ENCODE peak calls at places on chromosomes 2 and 18, in eight cellular contexts. X, L, F, H, C, Z, A and W are unnamed samples.

GRCh38 chr2:98457045-98457696 is 12.5 kb downstream of the INPP4A start:
- DNase-seq in X (peak), L (peak), F (peak), H (no peak), C (peak), Z (no peak), A (peak), W (peak)

GRCh38 chr2:43075054-43075593 is 151.3 kb downstream of the ZFP36L2 start:
- DNase-seq in X (peak), L (peak), F (peak), H (no peak), C (peak), Z (peak), A (peak), W (peak)

GRCh38 chr2:23554054-23554697 is 169.2 kb downstream of the KLHL29 start:
- DNase-seq in X (peak), L (no peak), F (no peak), H (no peak), C (no peak), Z (peak), A (no peak), W (no peak)

GRCh38 chr2:57080035-57080434 is 896.2 kb downstream of the CCDC85A start:
- DNase-seq in X (no peak), L (peak), F (no peak), H (no peak), C (no peak), Z (no peak), A (peak), W (peak)

GRCh38 chr2:1556776-1557466 is 143.7 kb downstream of the TPO start:
- DNase-seq in X (peak), L (peak), F (no peak), H (no peak), C (peak), Z (no peak), A (peak), W (peak)

GRCh38 chr2:226247289-226248275 is 552.0 kb downstream of the IRS1 start:
- DNase-seq in X (peak), L (peak), F (no peak), H (no peak), C (peak), Z (no peak), A (peak), W (peak)

GRCh38 chr2:1856481-1856880 is 112.2 kb upstream of the PXDN start:
- DNase-seq in X (no peak), L (no peak), F (no peak), H (no peak), C (no peak), Z (no peak), A (no peak), W (no peak)

GRCh38 chr2:168348076-168348475 is 100.7 kb upstream of the STK39 start:
- DNase-seq in X (peak), L (peak), F (peak), H (peak), C (peak), Z (no peak), A (peak), W (peak)

GRCh38 chr2:17912266-17912691 is 33.8 kb downstream of the KCNS3 start:
- DNase-seq in X (no peak), L (no peak), F (no peak), H (no peak), C (no peak), Z (no peak), A (no peak), W (no peak)

GRCh38 chr2:65371094-65371474 is 61.3 kb downstream of the SPRED2 start:
- DNase-seq in X (no peak), L (no peak), F (no peak), H (no peak), C (no peak), Z (no peak), A (no peak), W (no peak)

GRCh38 chr2:18077724-18078123 is 199.3 kb downstream of the KCNS3 start:
- DNase-seq in X (peak), L (peak), F (peak), H (no peak), C (peak), Z (no peak), A (no peak), W (peak)

GRCh38 chr2:57698935-57699449 is 347.6 kb upstream of the VRK2 start:
- DNase-seq in X (no peak), L (no peak), F (no peak), H (no peak), C (no peak), Z (no peak), A (no peak), W (no peak)

GRCh38 chr2:54545700-54546450 is 89.7 kb downstream of the SPTBN1 start:
- DNase-seq in X (peak), L (peak), F (no peak), H (no peak), C (peak), Z (no peak), A (peak), W (peak)

GRCh38 chr2:73156539-73157124 is 43.9 kb upstream of the RAB11FIP5 start:
- DNase-seq in X (peak), L (no peak), F (no peak), H (peak), C (peak), Z (peak), A (peak), W (peak)

GRCh38 chr2:142323206-142323605 is 192.4 kb upstream of the LRP1B start:
- DNase-seq in X (no peak), L (no peak), F (no peak), H (no peak), C (no peak), Z (no peak), A (no peak), W (no peak)

GRCh38 chr2:152353364-152353763 is 18.4 kb downstream of the FMNL2 start:
- DNase-seq in X (no peak), L (no peak), F (no peak), H (no peak), C (no peak), Z (no peak), A (no peak), W (no peak)

GRCh38 chr2:11505652-11506610 is 27.9 kb upstream of the GREB1 start:
- DNase-seq in X (no peak), L (peak), F (no peak), H (no peak), C (no peak), Z (no peak), A (no peak), W (peak)

GRCh38 chr2:128727914-128728313 is 409.2 kb upstream of the HS6ST1 start:
- DNase-seq in X (peak), L (peak), F (peak), H (no peak), C (peak), Z (no peak), A (no peak), W (peak)

GRCh38 chr18:3726241-3726951 is 276.4 kb downstream of the TGIF1 start:
- DNase-seq in X (no peak), L (no peak), F (no peak), H (peak), C (no peak), Z (no peak), A (no peak), W (no peak)

GRCh38 chr2:42090216-42090615 is 42.4 kb downstream of the PKDCC start:
- DNase-seq in X (no peak), L (no peak), F (no peak), H (no peak), C (no peak), Z (no peak), A (no peak), W (no peak)

GRCh38 chr2:215358312-215358845 is 46.5 kb downstream of the ATIC start:
- DNase-seq in X (peak), L (no peak), F (no peak), H (no peak), C (peak), Z (no peak), A (no peak), W (no peak)

GRCh38 chr2:102094917-102095316 is 47.6 kb upstream of the IL1R1 start:
- DNase-seq in X (peak), L (peak), F (peak), H (peak), C (peak), Z (no peak), A (peak), W (peak)

GRCh38 chr2:102258386-102259074 is 52.8 kb upstream of the IL1RL1 start:
- DNase-seq in X (peak), L (peak), F (peak), H (no peak), C (peak), Z (no peak), A (peak), W (peak)

GRCh38 chr18:36711014-36711725 is 117.6 kb downstream of the TPGS2 start:
- DNase-seq in X (no peak), L (no peak), F (no peak), H (no peak), C (peak), Z (no peak), A (no peak), W (no peak)

GRCh38 chr2:79235135-79235534 is 75.6 kb upstream of the REG3A start:
- DNase-seq in X (no peak), L (no peak), F (no peak), H (no peak), C (no peak), Z (no peak), A (no peak), W (no peak)

GRCh38 chr18:2139676-2140075 is 431.6 kb downstream of the METTL4 start:
- DNase-seq in X (peak), L (peak), F (no peak), H (no peak), C (no peak), Z (no peak), A (no peak), W (peak)
- TF ChIP-seq CTCF in X (no peak), L (no peak), F (no peak), H (no peak), C (no peak), Z (no peak), A (no peak), W (no peak)

GRCh38 chr2:61537590-61538178 is 472 bp downstream of the XPO1 start:
- DNase-seq in X (peak), L (no peak), F (no peak), H (peak), C (no peak), Z (no peak), A (no peak), W (no peak)

GRCh38 chr2:61538920-61539559 is 884 bp upstream of the XPO1 start:
- DNase-seq in X (peak), L (no peak), F (no peak), H (peak), C (peak), Z (no peak), A (peak), W (peak)

GRCh38 chr2:61538179-61538919 is at the start of gene XPO1:
- DNase-seq in X (peak), L (peak), F (peak), H (peak), C (peak), Z (peak), A (peak), W (peak)

GRCh38 chr2:61543062-61543461 is 4.9 kb upstream of the XPO1 start:
- DNase-seq in X (no peak), L (no peak), F (no peak), H (no peak), C (no peak), Z (no peak), A (no peak), W (no peak)
- TF ChIP-seq CTCF in X (no peak), L (no peak), F (no peak), H (no peak), C (no peak), Z (no peak), A (no peak), W (no peak)

GRCh38 chr18:62073461-62073860 is 113.4 kb downstream of the PIGN start:
- DNase-seq in X (no peak), L (no peak), F (no peak), H (no peak), C (no peak), Z (no peak), A (no peak), W (no peak)

GRCh38 chr18:62071071-62071470 is 115.8 kb downstream of the PIGN start:
- DNase-seq in X (no peak), L (no peak), F (no peak), H (no peak), C (peak), Z (no peak), A (no peak), W (no peak)

GRCh38 chr18:62070306-62070705 is 116.5 kb downstream of the PIGN start:
- DNase-seq in X (peak), L (no peak), F (no peak), H (no peak), C (peak), Z (no peak), A (no peak), W (no peak)

GRCh38 chr18:62072370-62072769 is 114.5 kb downstream of the PIGN start:
- DNase-seq in X (no peak), L (no peak), F (no peak), H (no peak), C (no peak), Z (no peak), A (no peak), W (no peak)

GRCh38 chr18:62073882-62074281 is 113.0 kb downstream of the PIGN start:
- DNase-seq in X (no peak), L (no peak), F (no peak), H (no peak), C (no peak), Z (no peak), A (no peak), W (no peak)
- TF ChIP-seq CTCF in X (no peak), L (no peak), F (no peak), H (no peak), C (no peak), Z (no peak), A (no peak), W (no peak)

GRCh38 chr2:234963785-234964615 is 12.2 kb downstream of the SH3BP4 start:
- DNase-seq in X (peak), L (peak), F (no peak), H (no peak), C (peak), Z (no peak), A (no peak), W (peak)
- TF ChIP-seq CTCF in X (no peak), L (no peak), F (no peak), H (no peak), C (no peak), Z (no peak), A (no peak), W (no peak)

GRCh38 chr18:10525563-10526210 is at the start of gene NAPG:
- DNase-seq in X (peak), L (peak), F (peak), H (peak), C (peak), Z (peak), A (peak), W (peak)

GRCh38 chr18:10523544-10523943 is 2.3 kb upstream of the NAPG start:
- DNase-seq in X (no peak), L (no peak), F (no peak), H (no peak), C (no peak), Z (no peak), A (no peak), W (no peak)

GRCh38 chr18:10524507-10525425 is 1.1 kb upstream of the NAPG start:
- DNase-seq in X (peak), L (no peak), F (no peak), H (no peak), C (peak), Z (no peak), A (no peak), W (peak)

GRCh38 chr18:10519999-10520935 is 5.6 kb upstream of the NAPG start:
- DNase-seq in X (peak), L (peak), F (peak), H (peak), C (peak), Z (peak), A (peak), W (peak)

GRCh38 chr18:10522574-10522973 is 3.3 kb upstream of the NAPG start:
- DNase-seq in X (no peak), L (no peak), F (no peak), H (no peak), C (no peak), Z (no peak), A (no peak), W (no peak)
- TF ChIP-seq CTCF in X (no peak), L (no peak), F (no peak), H (no peak), C (no peak), Z (no peak), A (no peak), W (no peak)

GRCh38 chr18:64017870-64018269 is 48.0 kb downstream of the SERPINB8 start:
- DNase-seq in X (peak), L (peak), F (no peak), H (no peak), C (peak), Z (no peak), A (peak), W (peak)
- TF ChIP-seq CTCF in X (peak), L (peak), F (peak), H (no peak), C (peak), Z (peak), A (peak), W (no peak)

GRCh38 chr2:96240341-96241038 is 25.3 kb downstream of the TMEM127 start:
- DNase-seq in X (no peak), L (no peak), F (no peak), H (no peak), C (no peak), Z (no peak), A (no peak), W (peak)

GRCh38 chr2:96239745-96240264 is 26.0 kb downstream of the TMEM127 start:
- DNase-seq in X (no peak), L (no peak), F (no peak), H (no peak), C (no peak), Z (no peak), A (no peak), W (no peak)

GRCh38 chr2:96241901-96242611 is 23.7 kb downstream of the TMEM127 start:
- DNase-seq in X (peak), L (peak), F (peak), H (peak), C (peak), Z (peak), A (no peak), W (peak)

GRCh38 chr2:96239091-96239490 is 26.7 kb downstream of the TMEM127 start:
- DNase-seq in X (no peak), L (no peak), F (no peak), H (no peak), C (no peak), Z (no peak), A (no peak), W (no peak)

DNA sequence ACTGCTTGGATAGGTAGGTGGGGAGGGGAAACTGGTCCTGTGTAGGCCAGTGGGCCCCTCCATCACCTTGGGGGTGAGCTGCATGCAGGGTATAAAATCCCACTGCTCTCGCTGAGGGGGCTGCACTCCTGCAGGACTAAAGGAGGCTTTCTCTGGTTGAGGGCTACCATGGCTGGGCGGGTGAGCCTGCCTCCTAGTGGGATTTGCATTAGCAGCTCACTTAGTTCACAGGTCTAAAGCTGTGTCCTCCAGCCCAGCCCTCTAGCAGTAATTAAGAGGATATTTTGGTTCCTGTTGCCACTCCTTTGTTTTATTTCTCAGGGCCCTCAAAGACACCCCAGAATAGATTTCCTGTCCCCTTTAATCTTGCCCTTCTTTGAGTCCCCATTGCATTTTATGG is 24.6 kb downstream of the TMEM127 start:
- DNase-seq in X (no peak), L (no peak), F (no peak), H (no peak), C (no peak), Z (no peak), A (no peak), W (no peak)
- TF ChIP-seq CTCF in X (no peak), L (no peak), F (no peak), H (no peak), C (no peak), Z (no peak), A (no peak), W (no peak)

GRCh38 chr2:174681099-174681982 is 82.9 kb downstream of the CHRNA1 start:
- DNase-seq in X (peak), L (no peak), F (no peak), H (peak), C (peak), Z (no peak), A (peak), W (peak)

GRCh38 chr2:174681983-174682577 is 82.2 kb downstream of the CHRNA1 start:
- DNase-seq in X (peak), L (peak), F (no peak), H (peak), C (no peak), Z (peak), A (peak), W (no peak)

GRCh38 chr2:174682578-174683391 is 81.5 kb downstream of the CHRNA1 start:
- DNase-seq in X (peak), L (peak), F (no peak), H (peak), C (peak), Z (peak), A (peak), W (no peak)

GRCh38 chr2:174686430-174686829 is 77.8 kb downstream of the CHRNA1 start:
- DNase-seq in X (no peak), L (no peak), F (no peak), H (no peak), C (no peak), Z (no peak), A (no peak), W (no peak)

GRCh38 chr2:174683392-174683759 is 80.9 kb downstream of the CHRNA1 start:
- DNase-seq in X (peak), L (peak), F (no peak), H (no peak), C (peak), Z (no peak), A (peak), W (peak)
- TF ChIP-seq CTCF in X (peak), L (peak), F (peak), H (no peak), C (peak), Z (no peak), A (peak), W (no peak)

GRCh38 chr18:63091671-63092364 is 227.8 kb downstream of the BCL2 start:
- DNase-seq in X (no peak), L (no peak), F (no peak), H (no peak), C (no peak), Z (no peak), A (no peak), W (no peak)
- TF ChIP-seq CTCF in X (no peak), L (no peak), F (no peak), H (no peak), C (no peak), Z (no peak), A (no peak), W (no peak)

GRCh38 chr2:233061591-233062446 is 1.7 kb downstream of the INPP5D start:
- DNase-seq in X (peak), L (no peak), F (no peak), H (peak), C (peak), Z (peak), A (no peak), W (no peak)
- TF ChIP-seq CTCF in X (peak), L (no peak), F (peak), H (no peak), C (peak), Z (peak), A (no peak), W (no peak)